ENCODE peak calls at places on chromosomes 11 and 22, in eight cellular contexts. One of them, this sample, is unnamed.

GRCh38 chr11:134691985-134692384 is 279.9 kb upstream of the B3GAT1 start:
- DNase-seq in fibroblast of mammary gland: peak; percentile 54
- DNase-seq in brain microvascular endothelial cell: peak; percentile 3
- DNase-seq in fibroblast of pulmonary artery: peak; percentile 13
- DNase-seq in dorsolateral prefrontal cortex: no peak
- DNase-seq in A549: no peak
- DNase-seq in pancreas: no peak
- DNase-seq in SK-N-SH: no peak
- DNase-seq in this sample: no peak

GRCh38 chr11:120523196-120523595 is 11.6 kb downstream of the GRIK4 start:
- DNase-seq in fibroblast of mammary gland: no peak
- DNase-seq in brain microvascular endothelial cell: no peak
- DNase-seq in fibroblast of pulmonary artery: no peak
- DNase-seq in dorsolateral prefrontal cortex: peak; percentile 10
- DNase-seq in A549: no peak
- DNase-seq in pancreas: no peak
- DNase-seq in SK-N-SH: no peak
- DNase-seq in this sample: peak; percentile 81

GRCh38 chr11:59173080-59173963 is 1.4 kb downstream of the DTX4 start:
- DNase-seq in fibroblast of mammary gland: no peak
- DNase-seq in brain microvascular endothelial cell: no peak
- DNase-seq in fibroblast of pulmonary artery: peak; percentile 48
- DNase-seq in dorsolateral prefrontal cortex: peak; percentile 62
- DNase-seq in A549: no peak
- DNase-seq in pancreas: peak; percentile 78
- DNase-seq in SK-N-SH: peak; percentile 36
- DNase-seq in this sample: no peak

GRCh38 chr22:38456841-38457699 is 2.1 kb upstream of the KCNJ4 start:
- DNase-seq in fibroblast of mammary gland: no peak
- DNase-seq in brain microvascular endothelial cell: no peak
- DNase-seq in fibroblast of pulmonary artery: no peak
- DNase-seq in dorsolateral prefrontal cortex: no peak
- DNase-seq in A549: no peak
- DNase-seq in pancreas: no peak
- DNase-seq in SK-N-SH: peak; percentile 47
- DNase-seq in this sample: no peak

GRCh38 chr11:28654191-28654590 is 546.0 kb downstream of the METTL15 start:
- DNase-seq in fibroblast of mammary gland: no peak
- DNase-seq in brain microvascular endothelial cell: no peak
- DNase-seq in fibroblast of pulmonary artery: no peak
- DNase-seq in dorsolateral prefrontal cortex: no peak
- DNase-seq in A549: no peak
- DNase-seq in pancreas: no peak
- DNase-seq in SK-N-SH: no peak
- DNase-seq in this sample: no peak

GRCh38 chr11:27281740-27282139 is 81.3 kb downstream of the CCDC34 start:
- DNase-seq in fibroblast of mammary gland: no peak
- DNase-seq in brain microvascular endothelial cell: peak; percentile 80
- DNase-seq in fibroblast of pulmonary artery: no peak
- DNase-seq in dorsolateral prefrontal cortex: no peak
- DNase-seq in A549: no peak
- DNase-seq in pancreas: no peak
- DNase-seq in SK-N-SH: no peak
- DNase-seq in this sample: no peak

GRCh38 chr22:49969751-49970527 is 9.4 kb downstream of the PIM3 start:
- DNase-seq in fibroblast of mammary gland: no peak
- DNase-seq in brain microvascular endothelial cell: no peak
- DNase-seq in fibroblast of pulmonary artery: no peak
- DNase-seq in dorsolateral prefrontal cortex: peak; percentile 43
- DNase-seq in A549: no peak
- DNase-seq in pancreas: peak; percentile 73
- DNase-seq in SK-N-SH: peak; percentile 21
- DNase-seq in this sample: no peak

GRCh38 chr11:87878373-87878779 is 296.9 kb downstream of the RAB38 start:
- DNase-seq in fibroblast of mammary gland: peak; percentile 68
- DNase-seq in brain microvascular endothelial cell: peak; percentile 64
- DNase-seq in fibroblast of pulmonary artery: peak; percentile 73
- DNase-seq in dorsolateral prefrontal cortex: no peak
- DNase-seq in A549: no peak
- DNase-seq in pancreas: no peak
- DNase-seq in SK-N-SH: no peak
- DNase-seq in this sample: no peak

DNA sequence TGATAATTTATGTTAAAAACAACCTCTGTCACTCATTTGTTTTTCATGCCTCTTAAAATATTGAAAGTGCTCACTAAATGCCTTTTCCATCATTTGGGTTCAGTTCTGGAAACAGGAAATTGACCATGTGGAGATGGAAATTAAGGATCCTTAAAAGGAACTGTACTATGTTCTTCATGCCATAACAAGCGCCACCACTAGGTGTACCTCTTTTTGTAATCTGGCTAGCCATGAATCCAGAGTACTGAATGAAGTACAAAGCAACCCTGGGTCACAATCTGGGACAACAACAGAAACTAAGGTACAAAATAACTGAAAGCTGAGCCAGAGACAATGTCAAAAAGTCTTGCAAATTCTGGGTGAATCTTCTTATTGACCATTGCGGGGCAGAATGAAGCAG is 559.1 kb downstream of the FAM181B start:
- DNase-seq in fibroblast of mammary gland: no peak
- DNase-seq in brain microvascular endothelial cell: peak; percentile 0
- DNase-seq in fibroblast of pulmonary artery: no peak
- DNase-seq in dorsolateral prefrontal cortex: no peak
- DNase-seq in A549: no peak
- DNase-seq in pancreas: no peak
- DNase-seq in SK-N-SH: no peak
- DNase-seq in this sample: no peak
- TF ChIP-seq CTCF in fibroblast of mammary gland: peak; percentile 34
- TF ChIP-seq CTCF in brain microvascular endothelial cell: peak; percentile 34
- TF ChIP-seq CTCF in fibroblast of pulmonary artery: no peak
- TF ChIP-seq CTCF in dorsolateral prefrontal cortex: no peak
- TF ChIP-seq CTCF in A549: no peak
- TF ChIP-seq CTCF in pancreas: no peak
- TF ChIP-seq CTCF in SK-N-SH: peak; percentile 47
- TF ChIP-seq CTCF in this sample: peak; percentile 51

DNA sequence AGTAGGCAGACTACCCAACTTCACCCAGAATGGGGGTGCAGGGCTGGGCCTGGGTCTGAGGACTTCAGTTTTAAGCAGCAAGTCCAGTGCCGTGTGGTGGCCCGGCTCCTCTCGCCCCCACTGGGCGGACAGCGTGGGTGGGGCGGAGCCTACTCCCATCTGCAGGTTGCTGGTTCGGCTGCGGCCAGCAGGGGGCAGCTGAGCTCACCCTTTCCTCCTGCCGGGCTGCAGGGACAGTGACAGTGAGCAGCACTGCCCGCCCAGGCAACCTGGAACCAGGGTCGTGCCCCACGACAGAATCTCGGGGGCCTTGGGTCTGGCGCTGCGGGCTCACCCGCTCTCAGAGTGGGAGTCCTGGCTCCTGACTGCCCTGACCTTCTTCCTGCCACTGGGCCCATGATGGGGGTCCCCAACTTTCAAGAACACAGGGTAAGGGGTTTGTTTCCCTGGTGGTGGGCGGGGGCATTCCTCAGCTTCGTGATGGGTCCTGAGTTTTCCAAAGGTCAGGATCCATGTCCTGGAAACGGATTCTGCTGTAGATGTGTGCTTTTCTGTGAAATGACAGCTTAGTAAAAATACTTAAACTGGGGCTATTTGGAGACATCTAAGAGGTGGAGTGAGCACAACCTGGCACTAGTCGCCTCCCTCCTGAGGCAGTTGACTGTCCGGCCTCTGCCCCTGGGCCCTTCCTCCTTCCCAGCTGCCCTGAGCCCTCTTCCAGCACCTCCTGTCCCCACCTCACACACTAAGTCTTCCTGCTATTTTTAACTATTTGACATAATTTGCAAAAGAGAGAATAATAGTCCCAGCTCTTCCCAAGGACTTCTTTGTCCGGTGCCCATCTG is 6.0 kb upstream of the NEAT1 start:
- DNase-seq in fibroblast of mammary gland: peak; percentile 76
- DNase-seq in brain microvascular endothelial cell: peak; percentile 80
- DNase-seq in fibroblast of pulmonary artery: peak; percentile 79
- DNase-seq in dorsolateral prefrontal cortex: peak; percentile 97
- DNase-seq in A549: peak; percentile 96
- DNase-seq in pancreas: peak; percentile 96
- DNase-seq in SK-N-SH: peak; percentile 95
- DNase-seq in this sample: no peak
- H3K4me3 ChIP-seq in fibroblast of mammary gland: peak overlapping the region; percentile 24
- H3K4me3 ChIP-seq in brain microvascular endothelial cell: peak overlapping the region; percentile 30
- H3K4me3 ChIP-seq in fibroblast of pulmonary artery: peak overlapping the region; percentile 40
- H3K4me3 ChIP-seq in dorsolateral prefrontal cortex: peak overlapping the region; percentile 89
- H3K4me3 ChIP-seq in A549: peak overlapping the region; percentile 22
- H3K4me3 ChIP-seq in pancreas: no peak overlapping the region
- H3K4me3 ChIP-seq in SK-N-SH: peak overlapping the region; percentile 58
- H3K4me3 ChIP-seq in this sample: peak overlapping the region; percentile 42

DNA sequence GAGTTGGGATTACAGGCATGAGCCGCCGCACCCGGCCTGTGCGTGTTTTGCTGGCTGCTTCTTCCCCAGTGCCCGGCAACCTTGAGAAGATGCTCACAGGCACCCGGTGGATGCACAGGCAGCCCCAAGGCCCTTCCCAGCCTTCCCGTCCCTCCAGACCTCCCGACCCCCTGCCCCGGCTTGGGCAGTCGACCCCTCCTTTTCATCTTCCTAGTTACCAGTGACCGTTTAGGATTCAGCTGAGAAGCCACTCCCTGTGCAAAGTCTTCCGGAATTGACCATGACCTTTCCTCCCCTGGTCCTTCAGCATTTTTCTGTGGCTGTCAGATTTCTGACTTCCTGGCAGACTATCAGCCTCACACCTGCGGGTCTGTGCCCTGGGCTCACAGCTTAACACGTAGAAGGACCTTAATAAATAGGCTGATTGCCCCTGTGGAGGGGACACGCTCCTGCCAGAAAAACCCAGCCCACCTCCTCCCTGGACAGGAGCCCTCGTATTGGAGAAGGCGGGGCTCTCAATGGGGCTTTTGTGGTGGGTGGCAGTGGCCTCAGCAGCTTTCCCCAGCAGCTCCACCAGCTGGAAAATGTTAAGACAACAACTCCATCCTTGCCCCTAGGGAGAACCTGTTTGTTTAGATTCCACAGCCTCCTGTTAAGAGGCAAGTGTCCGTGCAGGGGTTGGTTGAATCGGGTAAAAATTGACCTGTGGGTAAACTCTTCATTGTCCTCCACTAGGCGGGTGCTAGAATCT is 10.4 kb upstream of the ANO1 start:
- DNase-seq in fibroblast of mammary gland: no peak
- DNase-seq in brain microvascular endothelial cell: no peak
- DNase-seq in fibroblast of pulmonary artery: no peak
- DNase-seq in dorsolateral prefrontal cortex: no peak
- DNase-seq in A549: no peak
- DNase-seq in pancreas: no peak
- DNase-seq in SK-N-SH: peak; percentile 30
- DNase-seq in this sample: peak; percentile 39
- TF ChIP-seq CTCF in fibroblast of mammary gland: no peak
- TF ChIP-seq CTCF in brain microvascular endothelial cell: no peak
- TF ChIP-seq CTCF in fibroblast of pulmonary artery: no peak
- TF ChIP-seq CTCF in dorsolateral prefrontal cortex: no peak
- TF ChIP-seq CTCF in A549: no peak
- TF ChIP-seq CTCF in pancreas: no peak
- TF ChIP-seq CTCF in SK-N-SH: no peak
- TF ChIP-seq CTCF in this sample: no peak

DNA sequence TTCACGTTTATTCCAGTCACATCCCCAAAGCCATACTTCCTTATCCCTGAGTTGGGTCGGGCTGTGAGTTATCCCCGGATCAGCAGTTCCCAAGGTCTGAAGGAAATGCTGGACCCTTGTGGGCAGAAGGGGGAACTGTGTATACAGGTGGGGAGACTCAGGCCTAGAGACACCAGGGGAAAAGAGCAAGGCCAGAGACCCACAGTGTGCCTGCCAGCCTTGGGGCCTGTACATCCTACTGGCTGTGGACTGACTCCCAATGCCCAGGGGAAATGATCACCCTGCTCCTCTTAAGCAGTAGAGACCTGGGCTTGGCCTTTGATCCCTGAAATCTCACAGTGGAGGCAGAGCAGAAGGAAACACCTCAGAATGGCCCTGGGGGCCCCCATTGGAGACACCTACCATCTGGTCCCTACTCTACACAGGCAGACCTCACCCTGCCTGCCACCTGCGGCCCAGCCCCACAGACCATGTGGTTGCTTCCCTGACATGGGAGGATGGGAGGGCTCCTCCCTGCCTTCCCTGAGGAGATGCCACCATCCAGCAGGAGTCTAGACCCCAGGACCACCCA is 1.3 kb downstream of the SELENOM start:
- DNase-seq in fibroblast of mammary gland: peak; percentile 38
- DNase-seq in brain microvascular endothelial cell: no peak
- DNase-seq in fibroblast of pulmonary artery: no peak
- DNase-seq in dorsolateral prefrontal cortex: no peak
- DNase-seq in A549: no peak
- DNase-seq in pancreas: peak; percentile 69
- DNase-seq in SK-N-SH: no peak
- DNase-seq in this sample: no peak
- H3K4me3 ChIP-seq in fibroblast of mammary gland: peak overlapping the region; percentile 78
- H3K4me3 ChIP-seq in brain microvascular endothelial cell: peak overlapping the region; percentile 85
- H3K4me3 ChIP-seq in fibroblast of pulmonary artery: peak overlapping the region; percentile 93
- H3K4me3 ChIP-seq in dorsolateral prefrontal cortex: peak overlapping the region; percentile 84
- H3K4me3 ChIP-seq in A549: no peak overlapping the region
- H3K4me3 ChIP-seq in pancreas: peak overlapping the region; percentile 50
- H3K4me3 ChIP-seq in SK-N-SH: peak overlapping the region; percentile 94
- H3K4me3 ChIP-seq in this sample: peak overlapping the region; percentile 91

GRCh38 chr11:18634140-18635032 is at the start of gene SPTY2D1:
- DNase-seq in fibroblast of mammary gland: peak; percentile 99
- DNase-seq in brain microvascular endothelial cell: peak; percentile 100
- DNase-seq in fibroblast of pulmonary artery: peak; percentile 99
- DNase-seq in dorsolateral prefrontal cortex: peak; percentile 99
- DNase-seq in A549: peak; percentile 96
- DNase-seq in pancreas: peak; percentile 99
- DNase-seq in SK-N-SH: peak; percentile 91
- DNase-seq in this sample: peak; percentile 97
- TF ChIP-seq CTCF in fibroblast of mammary gland: no peak
- TF ChIP-seq CTCF in brain microvascular endothelial cell: no peak
- TF ChIP-seq CTCF in fibroblast of pulmonary artery: no peak
- TF ChIP-seq CTCF in dorsolateral prefrontal cortex: peak; percentile 38
- TF ChIP-seq CTCF in A549: no peak
- TF ChIP-seq CTCF in pancreas: no peak
- TF ChIP-seq CTCF in SK-N-SH: no peak
- TF ChIP-seq CTCF in this sample: no peak

GRCh38 chr11:119115484-119116234 is 5.7 kb upstream of the HINFP start:
- DNase-seq in fibroblast of mammary gland: no peak
- DNase-seq in brain microvascular endothelial cell: no peak
- DNase-seq in fibroblast of pulmonary artery: no peak
- DNase-seq in dorsolateral prefrontal cortex: no peak
- DNase-seq in A549: no peak
- DNase-seq in pancreas: no peak
- DNase-seq in SK-N-SH: no peak
- DNase-seq in this sample: no peak
- H3K4me3 ChIP-seq in fibroblast of mammary gland: no peak overlapping the region
- H3K4me3 ChIP-seq in brain microvascular endothelial cell: no peak overlapping the region
- H3K4me3 ChIP-seq in fibroblast of pulmonary artery: no peak overlapping the region
- H3K4me3 ChIP-seq in dorsolateral prefrontal cortex: no peak overlapping the region
- H3K4me3 ChIP-seq in A549: no peak overlapping the region
- H3K4me3 ChIP-seq in pancreas: no peak overlapping the region
- H3K4me3 ChIP-seq in SK-N-SH: no peak overlapping the region
- H3K4me3 ChIP-seq in this sample: no peak overlapping the region

This sample was measured in LNCaP clone FGC.